ENCODE peak calls at places on chromosomes 1 and 21, in eight cellular contexts. W, E, R, A, K, L, S and F are unnamed samples.

GRCh38 chr1:231827337-231828105 is 200.9 kb downstream of the DISC1 start:
- DNase-seq in W (no peak), E (no peak), R (no peak), A (no peak), K (no peak), L (peak; percentile 96), S (no peak), F (no peak)

GRCh38 chr1:207868252-207868768 is 42.6 kb downstream of the CD34 start:
- DNase-seq in W (peak; percentile 71), E (peak; percentile 61), R (peak; percentile 44), A (peak; percentile 28), K (peak; percentile 81), L (no peak), S (peak; percentile 29), F (peak; percentile 50)

GRCh38 chr1:83845437-83846071 is 153.4 kb downstream of the TTLL7 start:
- DNase-seq in W (no peak), E (peak; percentile 48), R (no peak), A (no peak), K (no peak), L (no peak), S (no peak), F (no peak)

GRCh38 chr21:45203983-45204382 is 83.7 kb downstream of the POFUT2 start:
- DNase-seq in W (no peak), E (no peak), R (no peak), A (no peak), K (no peak), L (no peak), S (no peak), F (no peak)

GRCh38 chr1:938711-939504 is 15.2 kb downstream of the SAMD11 start:
- DNase-seq in W (no peak), E (no peak), R (no peak), A (peak; percentile 72), K (no peak), L (no peak), S (no peak), F (no peak)

GRCh38 chr1:56139786-56140185 is 439.6 kb downstream of the PLPP3 start:
- DNase-seq in W (no peak), E (no peak), R (no peak), A (no peak), K (no peak), L (peak; percentile 50), S (no peak), F (no peak)

GRCh38 chr1:236502972-236503639 is 20.7 kb upstream of the LGALS8 start:
- DNase-seq in W (peak; percentile 50), E (peak; percentile 58), R (peak; percentile 59), A (peak; percentile 85), K (peak; percentile 63), L (peak; percentile 82), S (peak; percentile 38), F (no peak)

GRCh38 chr21:45846373-45847160 is 135.0 kb upstream of the COL6A1 start:
- DNase-seq in W (peak; percentile 59), E (no peak), R (peak; percentile 57), A (no peak), K (no peak), L (peak; percentile 29), S (peak; percentile 43), F (peak; percentile 54)

GRCh38 chr1:56375184-56375837 is 204.1 kb downstream of the PLPP3 start:
- DNase-seq in W (no peak), E (no peak), R (no peak), A (peak; percentile 66), K (no peak), L (peak; percentile 68), S (no peak), F (no peak)

GRCh38 chr1:28801461-28801860 is 10.5 kb upstream of the OPRD1 start:
- DNase-seq in W (no peak), E (no peak), R (no peak), A (no peak), K (no peak), L (no peak), S (no peak), F (no peak)

GRCh38 chr1:9198538-9199361 is 35.8 kb upstream of the H6PD start:
- DNase-seq in W (no peak), E (no peak), R (peak; percentile 41), A (peak; percentile 91), K (no peak), L (peak; percentile 59), S (no peak), F (no peak)

GRCh38 chr1:157106813-157107189 is 7.2 kb upstream of the ETV3L start:
- DNase-seq in W (no peak), E (no peak), R (no peak), A (no peak), K (no peak), L (no peak), S (no peak), F (no peak)

GRCh38 chr21:44010429-44010828 is 1.7 kb upstream of the TRAPPC10 start:
- DNase-seq in W (no peak), E (no peak), R (no peak), A (peak; percentile 48), K (no peak), L (no peak), S (no peak), F (no peak)
- TF ChIP-seq CTCF in W (no peak), E (no peak), R (no peak), A (no peak), K (no peak), L (no peak), S (no peak), F (no peak)

GRCh38 chr1:205725514-205725913 is 24.5 kb downstream of the NUCKS1 start:
- DNase-seq in W (no peak), E (no peak), R (no peak), A (no peak), K (no peak), L (no peak), S (no peak), F (no peak)

GRCh38 chr1:205726619-205727125 is 23.3 kb downstream of the NUCKS1 start:
- DNase-seq in W (no peak), E (no peak), R (no peak), A (no peak), K (no peak), L (no peak), S (no peak), F (no peak)

GRCh38 chr1:205733438-205734175 is 16.4 kb downstream of the NUCKS1 start:
- DNase-seq in W (no peak), E (no peak), R (no peak), A (no peak), K (no peak), L (no peak), S (no peak), F (no peak)

GRCh38 chr1:205735218-205735617 is 14.8 kb downstream of the NUCKS1 start:
- DNase-seq in W (no peak), E (no peak), R (no peak), A (no peak), K (no peak), L (no peak), S (no peak), F (no peak)

GRCh38 chr1:205729945-205730610 is 19.9 kb downstream of the NUCKS1 start:
- DNase-seq in W (no peak), E (no peak), R (no peak), A (no peak), K (no peak), L (peak; percentile 17), S (no peak), F (no peak)
- H3K36me3 ChIP-seq in W (no peaks in the 10 kb centered on the region), E (no peaks in the 10 kb centered on the region), R (peaks cover 51% of the 10 kb centered on the region), A (peaks cover 25% of the 10 kb centered on the region), K (no peaks in the 10 kb centered on the region), L (peaks cover under 1% of the 10 kb centered on the region), S (peaks cover 34% of the 10 kb centered on the region), F (no peaks in the 10 kb centered on the region)

DNA sequence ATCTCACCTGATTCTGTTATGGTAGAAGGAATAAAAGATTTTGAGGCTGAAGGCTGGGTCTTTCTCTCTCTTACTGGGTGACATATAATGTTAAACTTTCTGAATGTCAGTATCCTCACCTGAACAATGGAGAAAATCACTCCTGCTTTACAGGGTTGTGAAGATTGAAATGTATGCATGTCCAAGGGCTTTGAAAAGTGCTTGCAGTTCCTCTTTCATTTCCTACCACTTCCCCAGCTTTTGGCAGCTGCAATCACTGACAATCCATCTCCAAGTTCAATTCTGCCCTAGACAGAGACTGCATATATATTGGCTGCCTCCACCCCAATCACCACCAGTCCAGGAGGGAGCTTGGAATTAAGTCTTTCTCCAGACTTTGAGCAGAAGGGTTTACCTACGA is 39.8 kb downstream of the FAM78B start:
- DNase-seq in W (no peak), E (no peak), R (no peak), A (no peak), K (no peak), L (no peak), S (no peak), F (no peak)
- H3K4me3 ChIP-seq in W (no peak overlapping the region), E (no peak overlapping the region), R (no peak overlapping the region), A (no peak overlapping the region), K (no peak overlapping the region), L (no peak overlapping the region), S (no peak overlapping the region), F (no peak overlapping the region)

DNA sequence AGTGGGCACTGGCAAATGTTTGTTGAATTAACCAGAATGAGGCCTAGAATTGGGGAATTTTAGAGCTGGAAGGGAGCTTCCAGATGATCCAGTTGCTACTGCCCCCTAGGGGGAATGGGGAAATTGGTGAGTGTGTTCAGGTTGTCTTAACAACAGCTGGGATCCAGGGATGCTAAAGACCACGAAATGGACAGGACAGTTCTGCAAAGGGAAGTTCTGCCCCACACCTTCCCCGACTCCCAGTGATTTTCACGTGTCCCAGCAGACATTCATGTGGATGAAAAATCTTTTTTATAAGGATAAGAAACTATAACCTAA is 33.9 kb downstream of the TRIM62 start:
- DNase-seq in W (no peak), E (no peak), R (no peak), A (peak; percentile 54), K (no peak), L (no peak), S (no peak), F (no peak)
- TF ChIP-seq CTCF in W (no peak), E (no peak), R (peak; percentile 11), A (peak; percentile 57), K (no peak), L (peak; percentile 52), S (no peak), F (no peak)

GRCh38 chr1:184472117-184472516 is 85.3 kb downstream of the C1orf21 start:
- DNase-seq in W (no peak), E (no peak), R (no peak), A (no peak), K (no peak), L (no peak), S (no peak), F (no peak)
- H3K36me3 ChIP-seq in W (no peaks in the 10 kb centered on the region), E (no peaks in the 10 kb centered on the region), R (peaks cover 2% of the 10 kb centered on the region), A (no peaks in the 10 kb centered on the region), K (no peaks in the 10 kb centered on the region), L (peaks cover 1% of the 10 kb centered on the region), S (peaks cover 11% of the 10 kb centered on the region), F (peaks cover 14% of the 10 kb centered on the region)

GRCh38 chr1:223007250-223007649 is 135.8 kb downstream of the TLR5 start:
- DNase-seq in W (no peak), E (peak; percentile 76), R (no peak), A (no peak), K (no peak), L (peak; percentile 69), S (no peak), F (no peak)
- H3K4me3 ChIP-seq in W (no peak overlapping the region), E (no peak overlapping the region), R (no peak overlapping the region), A (no peak overlapping the region), K (no peak overlapping the region), L (no peak overlapping the region), S (no peak overlapping the region), F (no peak overlapping the region)